ENCODE peak calls at places on chromosomes 5 and 9, in six cellular contexts. Q is breast epithelium, I is left lung, H is IMR-90, T is astrocyte, O is ovary. V is an unnamed sample.

GRCh38 chr5:115262066-115262404 is 642 bp downstream of the PGGT1B start:
- DNase-seq in Q (no peak), I (no peak), H (peak), T (peak), O (no peak), V (no peak)

GRCh38 chr5:55160493-55161209 is 680 bp downstream of the GPX8 start:
- DNase-seq in Q (peak), I (no peak), H (peak), T (peak), O (no peak), V (peak)

GRCh38 chr5:28855631-28856030 is 1817.2 kb upstream of the CDH9 start:
- DNase-seq in Q (no peak), I (no peak), H (no peak), T (no peak), O (no peak), V (no peak)

GRCh38 chr5:139725073-139725830 is 70.4 kb upstream of the PSD2 start:
- DNase-seq in Q (no peak), I (no peak), H (peak), T (peak), O (peak), V (no peak)

GRCh38 chr9:107740088-107740980 is 250.8 kb upstream of the KLF4 start:
- DNase-seq in Q (no peak), I (no peak), H (no peak), T (no peak), O (peak), V (no peak)

GRCh38 chr9:18184034-18184800 is 289.7 kb upstream of the ADAMTSL1 start:
- DNase-seq in Q (no peak), I (no peak), H (no peak), T (no peak), O (no peak), V (no peak)

GRCh38 chr9:97507585-97507984 is 6.1 kb downstream of the TMOD1 start:
- DNase-seq in Q (no peak), I (no peak), H (no peak), T (no peak), O (no peak), V (no peak)

GRCh38 chr9:135979472-135980166 is 18.4 kb upstream of the UBAC1 start:
- DNase-seq in Q (no peak), I (peak), H (no peak), T (no peak), O (no peak), V (no peak)

GRCh38 chr5:53430618-53431252 is 49.7 kb upstream of the FST start:
- DNase-seq in Q (no peak), I (no peak), H (peak), T (peak), O (no peak), V (no peak)

GRCh38 chr5:15799014-15799413 is 299.0 kb downstream of the FBXL7 start:
- DNase-seq in Q (no peak), I (no peak), H (no peak), T (no peak), O (no peak), V (no peak)

GRCh38 chr9:86454701-86455402 is 100.6 kb upstream of the TUT7 start:
- DNase-seq in Q (peak), I (no peak), H (peak), T (peak), O (no peak), V (no peak)

GRCh38 chr5:78527054-78527884 is 121.3 kb downstream of the LHFPL2 start:
- DNase-seq in Q (peak), I (no peak), H (peak), T (peak), O (no peak), V (no peak)

GRCh38 chr9:72657023-72657422 is 135.6 kb downstream of the TMC1 start:
- DNase-seq in Q (no peak), I (no peak), H (no peak), T (no peak), O (no peak), V (no peak)

GRCh38 chr9:100589582-100589981 is 11.7 kb downstream of the CAVIN4 start:
- DNase-seq in Q (no peak), I (no peak), H (peak), T (peak), O (no peak), V (no peak)

GRCh38 chr9:125427556-125427955 is 165.9 kb downstream of the GAPVD1 start:
- DNase-seq in Q (no peak), I (peak), H (no peak), T (no peak), O (no peak), V (no peak)

GRCh38 chr5:98934581-98934980 is 5.8 kb upstream of the CHD1 start:
- DNase-seq in Q (no peak), I (no peak), H (peak), T (peak), O (no peak), V (no peak)

GRCh38 chr5:137070521-137070920 is 428.6 kb downstream of the SPOCK1 start:
- DNase-seq in Q (no peak), I (no peak), H (no peak), T (no peak), O (no peak), V (no peak)

GRCh38 chr9:122342323-122343050 is 28.3 kb upstream of the PTGS1 start:
- DNase-seq in Q (no peak), I (no peak), H (no peak), T (no peak), O (no peak), V (no peak)

GRCh38 chr5:179795049-179795862 is 1.5 kb downstream of the LTC4S start:
- DNase-seq in Q (no peak), I (peak), H (no peak), T (no peak), O (peak), V (peak)

GRCh38 chr9:15824310-15824709 is 271.5 kb downstream of the CCDC171 start:
- DNase-seq in Q (no peak), I (no peak), H (peak), T (no peak), O (no peak), V (no peak)

GRCh38 chr9:106420511-106420944 is 442.4 kb upstream of the ZNF462 start:
- DNase-seq in Q (peak), I (no peak), H (no peak), T (peak), O (no peak), V (no peak)

GRCh38 chr9:36845844-36846243 is 188.2 kb downstream of the PAX5 start:
- DNase-seq in Q (no peak), I (no peak), H (no peak), T (no peak), O (no peak), V (no peak)

GRCh38 chr9:35114921-35115341 is 731 bp downstream of the ATOSB start:
- DNase-seq in Q (peak), I (peak), H (no peak), T (peak), O (peak), V (peak)

GRCh38 chr5:139439013-139439903 is at the start of gene DNAJC18:
- DNase-seq in Q (peak), I (peak), H (peak), T (peak), O (peak), V (peak)

GRCh38 chr5:121982500-121983261 is 20.9 kb downstream of the SRFBP1 start:
- DNase-seq in Q (no peak), I (no peak), H (peak), T (peak), O (no peak), V (no peak)

GRCh38 chr5:167207081-167207480 is 1084.4 kb upstream of the WWC1 start:
- DNase-seq in Q (no peak), I (no peak), H (no peak), T (no peak), O (peak), V (no peak)

GRCh38 chr5:121693864-121694263 is 157.8 kb upstream of the FTMT start:
- DNase-seq in Q (no peak), I (no peak), H (no peak), T (peak), O (no peak), V (no peak)

GRCh38 chr5:149114403-149115312 is 26.6 kb upstream of the ABLIM3 start:
- DNase-seq in Q (peak), I (no peak), H (peak), T (peak), O (no peak), V (peak)

GRCh38 chr5:51104556-51104955 is 278.7 kb upstream of the ISL1 start:
- DNase-seq in Q (no peak), I (no peak), H (no peak), T (no peak), O (no peak), V (no peak)

GRCh38 chr9:106962615-106963363 is 99.8 kb downstream of the ZNF462 start:
- DNase-seq in Q (no peak), I (no peak), H (no peak), T (peak), O (no peak), V (no peak)

GRCh38 chr9:23492126-23493002 is 333.7 kb downstream of the ELAVL2 start:
- DNase-seq in Q (no peak), I (no peak), H (peak), T (peak), O (no peak), V (peak)

GRCh38 chr5:38780950-38781349 is 64.9 kb upstream of the OSMR start:
- DNase-seq in Q (peak), I (no peak), H (peak), T (peak), O (peak), V (no peak)
- TF ChIP-seq CTCF in Q (no peak), I (no peak), H (no peak), T (peak), O (peak), V (no peak)

GRCh38 chr5:178548751-178549150 is 41.4 kb downstream of the COL23A1 start:
- DNase-seq in Q (no peak), I (no peak), H (no peak), T (no peak), O (no peak), V (no peak)

GRCh38 chr5:178551468-178551867 is 38.7 kb downstream of the COL23A1 start:
- DNase-seq in Q (no peak), I (no peak), H (no peak), T (no peak), O (no peak), V (no peak)

GRCh38 chr5:178553517-178553916 is 36.7 kb downstream of the COL23A1 start:
- DNase-seq in Q (no peak), I (no peak), H (no peak), T (no peak), O (no peak), V (no peak)

GRCh38 chr5:178547753-178548415 is 42.3 kb downstream of the COL23A1 start:
- DNase-seq in Q (no peak), I (no peak), H (no peak), T (no peak), O (no peak), V (no peak)

DNA sequence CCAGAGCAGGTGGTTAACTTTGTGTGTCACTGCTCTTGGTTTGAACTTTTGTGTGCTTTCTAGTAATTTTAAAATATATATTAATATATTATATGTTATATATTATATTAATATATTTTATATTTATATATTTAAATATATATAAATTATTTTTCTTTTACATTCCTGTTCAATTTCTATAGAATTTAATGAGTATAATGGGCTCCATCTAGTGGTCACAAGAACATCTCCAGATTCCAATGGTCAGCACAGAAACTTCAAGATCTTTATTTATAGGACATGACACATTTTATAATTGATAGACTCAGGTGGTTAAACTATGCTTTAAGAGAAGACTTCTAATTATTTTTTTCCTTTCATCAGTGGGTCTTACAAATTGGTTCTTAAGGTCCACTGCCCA is 39.1 kb downstream of the COL23A1 start:
- DNase-seq in Q (no peak), I (no peak), H (peak), T (peak), O (no peak), V (no peak)
- TF ChIP-seq CTCF in Q (no peak), I (peak), H (peak), T (peak), O (no peak), V (peak)

GRCh38 chr5:5273976-5274375 is 133.8 kb downstream of the ADAMTS16 start:
- DNase-seq in Q (no peak), I (no peak), H (no peak), T (no peak), O (no peak), V (no peak)

GRCh38 chr5:5273398-5273797 is 133.3 kb downstream of the ADAMTS16 start:
- DNase-seq in Q (no peak), I (no peak), H (no peak), T (no peak), O (no peak), V (no peak)

GRCh38 chr5:5270161-5270560 is 130.0 kb downstream of the ADAMTS16 start:
- DNase-seq in Q (no peak), I (no peak), H (no peak), T (no peak), O (no peak), V (no peak)

GRCh38 chr5:5271606-5272321 is 131.6 kb downstream of the ADAMTS16 start:
- DNase-seq in Q (no peak), I (no peak), H (no peak), T (peak), O (no peak), V (no peak)

DNA sequence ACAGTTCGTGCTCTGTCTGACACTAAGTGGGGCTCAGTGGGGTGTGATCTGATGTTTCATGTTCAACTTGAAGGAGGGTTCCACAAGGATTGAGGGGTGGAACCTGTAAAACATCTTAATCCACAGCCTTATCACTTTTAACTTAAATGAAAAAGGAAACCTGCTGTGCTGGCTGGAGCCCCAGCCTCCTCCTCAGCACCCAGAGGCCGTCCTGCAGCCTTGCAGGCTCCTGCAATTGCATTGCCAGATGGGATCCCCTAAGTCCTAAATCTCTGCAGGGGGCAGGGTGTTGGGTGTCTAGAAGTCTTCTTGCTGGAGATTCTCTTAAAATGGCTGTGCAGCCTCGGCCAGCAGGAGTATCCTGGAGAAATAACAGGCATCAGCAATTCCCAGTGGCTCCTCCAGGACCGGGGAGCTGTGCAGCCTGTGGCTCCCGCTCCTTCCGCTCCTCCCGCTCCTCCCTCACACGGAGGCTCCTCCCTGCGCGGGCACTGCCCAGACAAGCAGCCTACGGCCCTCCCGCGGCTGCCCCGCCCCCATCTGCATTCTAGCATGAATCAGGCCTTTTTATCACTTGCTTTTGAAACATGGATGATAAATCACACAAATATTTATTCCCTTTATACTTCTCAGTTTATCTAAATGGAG is 131.0 kb downstream of the ADAMTS16 start:
- DNase-seq in Q (peak), I (peak), H (peak), T (peak), O (peak), V (peak)
- TF ChIP-seq CTCF in Q (no peak), I (no peak), H (no peak), T (no peak), O (no peak), V (no peak)

DNA sequence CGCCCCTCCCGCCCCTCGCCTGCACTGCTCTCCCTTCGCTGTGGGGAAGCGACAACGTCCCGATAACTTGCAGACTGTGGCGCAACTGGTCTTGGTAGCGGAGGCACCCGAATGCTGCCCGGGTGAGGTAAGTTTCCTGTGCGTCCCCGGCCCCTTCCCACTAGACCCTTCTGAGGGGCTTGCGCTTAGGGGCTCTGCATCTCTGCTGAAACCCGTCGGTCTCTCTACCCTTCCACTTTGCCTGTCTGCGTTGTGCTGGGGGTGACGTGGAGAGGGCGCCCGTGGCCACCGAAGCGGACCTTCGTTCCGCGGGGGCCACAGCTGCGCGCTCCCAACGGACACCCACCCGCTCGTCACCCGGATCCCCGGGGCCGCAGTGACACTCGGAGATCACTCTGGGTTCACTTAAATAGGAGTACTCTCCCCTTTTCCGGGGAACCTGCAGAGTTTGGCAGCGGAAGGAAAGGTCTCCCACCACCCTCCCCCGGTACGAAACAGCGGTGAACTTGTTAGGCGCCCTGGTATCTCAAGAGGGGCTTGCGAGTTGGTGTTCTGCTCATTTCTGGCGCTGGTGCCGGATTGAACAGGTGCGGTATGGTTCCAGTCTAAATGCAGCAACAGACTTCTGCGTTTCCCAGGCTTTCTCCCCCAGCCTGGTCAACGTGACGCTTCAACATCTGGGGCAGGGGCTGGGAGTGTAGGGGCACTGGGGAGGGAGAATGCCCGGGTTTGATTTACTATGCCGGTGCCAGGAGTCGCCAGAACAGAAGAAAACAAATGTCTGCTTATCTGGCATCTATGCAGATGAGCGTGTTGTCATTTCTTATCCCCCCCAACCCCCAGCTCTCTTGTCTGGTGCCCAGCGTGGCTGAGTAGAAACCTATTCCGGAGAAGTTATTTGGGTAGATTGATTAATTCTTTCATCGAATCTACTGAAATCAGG is 867 bp downstream of the PIP5K1B start:
- DNase-seq in Q (no peak), I (peak), H (no peak), T (no peak), O (no peak), V (no peak)
- TF ChIP-seq CTCF in Q (no peak), I (no peak), H (no peak), T (no peak), O (no peak), V (no peak)

GRCh38 chr9:38371495-38371894 is 21.0 kb upstream of the ALDH1B1 start:
- DNase-seq in Q (peak), I (no peak), H (peak), T (peak), O (no peak), V (no peak)
- TF ChIP-seq CTCF in Q (no peak), I (no peak), H (peak), T (no peak), O (no peak), V (no peak)

DNA sequence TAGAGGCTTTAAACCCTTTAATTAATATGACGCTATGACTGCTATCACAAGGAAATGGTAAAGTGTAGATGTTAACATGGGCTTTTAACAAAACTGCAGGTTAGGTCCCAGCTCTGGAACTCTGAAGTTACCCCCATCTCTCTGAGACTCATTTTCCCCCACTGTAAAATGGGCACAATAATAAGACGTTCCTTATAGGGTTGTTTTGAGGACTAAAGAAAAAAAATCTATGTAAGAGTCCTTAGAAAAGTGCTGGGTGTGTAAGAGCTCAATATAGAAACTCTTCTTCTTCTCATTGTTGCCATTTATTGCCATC is 45.8 kb upstream of the STK32A start:
- DNase-seq in Q (no peak), I (no peak), H (no peak), T (no peak), O (no peak), V (no peak)
- TF ChIP-seq CTCF in Q (no peak), I (no peak), H (no peak), T (no peak), O (no peak), V (no peak)

GRCh38 chr5:147887925-147888324 is 9.4 kb downstream of the SCGB3A2 start:
- DNase-seq in Q (no peak), I (no peak), H (peak), T (peak), O (no peak), V (no peak)

GRCh38 chr5:147892696-147893296 is 13.5 kb downstream of the C5orf46 start:
- DNase-seq in Q (peak), I (no peak), H (peak), T (no peak), O (no peak), V (no peak)

GRCh38 chr5:147882586-147883313 is 4.2 kb downstream of the SCGB3A2 start:
- DNase-seq in Q (no peak), I (no peak), H (no peak), T (peak), O (no peak), V (peak)

DNA sequence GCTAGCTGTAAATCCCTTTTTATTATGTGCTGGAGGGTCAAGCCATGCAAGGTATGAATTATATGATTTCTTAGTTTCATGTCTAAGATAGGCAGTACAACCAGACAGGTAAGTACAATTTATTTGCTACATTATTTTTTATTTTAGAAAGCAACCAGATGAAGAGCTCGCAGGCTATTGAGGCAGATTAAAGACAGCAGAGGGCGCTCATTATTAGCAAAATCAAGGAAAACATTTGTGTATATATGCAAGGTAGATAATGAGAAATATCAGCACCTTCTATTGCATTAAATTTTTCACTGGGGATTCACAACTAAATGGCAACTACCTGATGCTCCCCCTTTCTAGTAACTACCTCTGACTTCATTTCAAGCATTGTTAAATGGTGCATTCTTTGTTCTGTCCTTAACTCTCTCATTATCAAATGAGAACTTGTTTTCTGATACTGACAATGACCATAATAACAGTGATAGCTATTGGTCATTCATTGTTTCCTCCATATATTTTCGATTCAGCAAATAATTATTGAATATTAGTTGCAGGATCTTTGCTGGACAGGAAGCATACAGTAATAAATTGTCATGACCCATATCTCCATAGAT is 8.6 kb downstream of the SCGB3A2 start:
- DNase-seq in Q (no peak), I (no peak), H (peak), T (no peak), O (no peak), V (no peak)
- TF ChIP-seq CTCF in Q (no peak), I (peak), H (peak), T (peak), O (no peak), V (peak)

GRCh38 chr9:93276973-93277372 is 93.0 kb downstream of the WNK2 start:
- DNase-seq in Q (no peak), I (no peak), H (no peak), T (no peak), O (no peak), V (no peak)
- TF ChIP-seq CTCF in Q (no peak), I (no peak), H (no peak), T (no peak), O (no peak), V (no peak)